ENCODE peak calls at places on chromosomes 11 and 22, in ten cellular contexts. I is endothelial cell; W is WTC11; B is RWPE1; U is HFFc6; Y is fibroblast of mammary gland; X is fibroblast of the aortic adventitia; H is CD8-positive, alpha-beta T cell; V is PC-3; L is cardiac fibroblast. S is an unnamed sample.

GRCh38 chr11:105022527-105022926 is 441 bp downstream of the CASP5 start:
- DNase-seq in Y (no peak), B (no peak), I (no peak), H (no peak), X (no peak), L (no peak), U (no peak), V (no peak), W (no peak), S (no peak)

GRCh38 chr11:62548545-62549335 is 2.1 kb upstream of the AHNAK start:
- DNase-seq in U (no peak), Y (no peak), X (peak; percentile 73), I (no peak), W (no peak), H (no peak), V (peak; percentile 75), L (peak; percentile 67), B (no peak), S (no peak)

GRCh38 chr22:32202539-32203180 is 2.2 kb downstream of the RFPL2 start:
- DNase-seq in W (peak; percentile 63), V (peak; percentile 58), Y (peak; percentile 26), B (peak; percentile 58), X (peak; percentile 15), U (peak; percentile 44), L (peak; percentile 45), I (peak; percentile 65), H (no peak), S (peak; percentile 19)

GRCh38 chr11:19819148-19819547 is 106.5 kb downstream of the NAV2 start:
- DNase-seq in I (no peak), U (no peak), Y (no peak), W (no peak), L (no peak), V (no peak), H (no peak), X (no peak), B (no peak), S (no peak)

GRCh38 chr11:45089251-45089650 is 57.2 kb upstream of the PRDM11 start:
- DNase-seq in X (peak; percentile 99), L (peak; percentile 98), I (no peak), V (peak; percentile 80), W (no peak), H (no peak), U (peak; percentile 90), B (peak; percentile 50), Y (peak; percentile 99), S (no peak)

GRCh38 chr11:101428918-101429317 is 154.9 kb downstream of the TRPC6 start:
- DNase-seq in X (peak; percentile 29), L (peak; percentile 34), Y (peak; percentile 38), U (peak; percentile 13), I (no peak), H (no peak), V (peak; percentile 70), W (no peak), B (no peak), S (no peak)

GRCh38 chr11:7612056-7612660 is 61.1 kb downstream of the CYB5R2 start:
- DNase-seq in I (no peak), Y (no peak), W (no peak), H (no peak), U (no peak), L (no peak), X (no peak), V (no peak), B (no peak), S (no peak)

GRCh38 chr11:65295001-65295400 is 19.7 kb upstream of the CDC42EP2 start:
- DNase-seq in U (no peak), B (no peak), L (no peak), W (no peak), V (no peak), Y (no peak), H (no peak), X (no peak), I (no peak), S (no peak)

GRCh38 chr11:47981667-47982404 is 1.5 kb downstream of the PTPRJ start:
- DNase-seq in Y (no peak), X (no peak), I (no peak), L (no peak), W (no peak), V (no peak), B (no peak), H (no peak), U (no peak), S (no peak)

GRCh38 chr22:49979587-49980264 is 19.2 kb downstream of the PIM3 start:
- DNase-seq in L (peak; percentile 52), V (peak; percentile 63), Y (peak; percentile 61), U (peak; percentile 31), X (peak; percentile 44), H (no peak), I (peak; percentile 34), B (no peak), W (peak; percentile 53), S (no peak)

GRCh38 chr11:113188433-113188834 is 125.9 kb upstream of the TTC12 start:
- DNase-seq in H (no peak), L (no peak), W (no peak), X (no peak), Y (no peak), B (no peak), I (no peak), U (no peak), V (no peak), S (no peak)

GRCh38 chr11:134849833-134850232 is 437.8 kb upstream of the B3GAT1 start:
- DNase-seq in X (no peak), I (no peak), V (no peak), B (no peak), U (no peak), Y (no peak), H (no peak), L (no peak), W (no peak), S (no peak)

GRCh38 chr11:96390403-96390830 is 604 bp downstream of the JRKL start:
- DNase-seq in X (peak; percentile 67), W (no peak), V (no peak), I (no peak), H (no peak), U (no peak), L (peak; percentile 77), B (no peak), Y (peak; percentile 35), S (no peak)

GRCh38 chr11:96177132-96177531 is 165.9 kb downstream of the MAML2 start:
- DNase-seq in X (no peak), H (no peak), L (no peak), I (no peak), W (no peak), B (no peak), U (no peak), Y (no peak), V (no peak), S (no peak)

GRCh38 chr11:113603277-113604059 is 102.6 kb downstream of the TMPRSS5 start:
- DNase-seq in B (no peak), H (no peak), V (no peak), Y (no peak), L (peak; percentile 52), W (no peak), I (no peak), U (no peak), X (peak; percentile 78), S (no peak)

GRCh38 chr11:125211191-125211953 is 46.8 kb downstream of the PKNOX2 start:
- DNase-seq in H (no peak), I (no peak), U (no peak), L (peak; percentile 8), Y (no peak), B (peak; percentile 8), X (peak; percentile 40), V (no peak), W (no peak), S (no peak)
- TF ChIP-seq CTCF in H (no peak), I (no peak), U (no peak), L (no peak), Y (no peak), B (no peak), X (peak; percentile 44), V (no peak), W (no peak), S (no peak)

GRCh38 chr22:44360686-44361381 is 48.1 kb upstream of the SHISAL1 start:
- DNase-seq in I (no peak), B (peak; percentile 73), V (peak; percentile 94), Y (peak; percentile 64), H (no peak), X (peak; percentile 93), W (no peak), L (peak; percentile 88), U (peak; percentile 75), S (no peak)
- TF ChIP-seq CTCF in I (no peak), B (peak; percentile 44), V (peak; percentile 15), Y (no peak), H (no peak), X (peak; percentile 75), W (no peak), L (peak; percentile 36), U (peak; percentile 51), S (no peak)

GRCh38 chr22:37807410-37808293 is at the start of gene GCAT:
- DNase-seq in H (peak; percentile 82), Y (peak; percentile 94), W (peak; percentile 98), L (peak; percentile 98), X (peak; percentile 93), I (peak; percentile 91), V (peak; percentile 91), B (peak; percentile 95), U (peak; percentile 91), S (peak; percentile 98)
- TF ChIP-seq CTCF in H (no peak), Y (no peak), W (no peak), L (no peak), X (no peak), I (no peak), V (no peak), B (no peak), U (no peak), S (no peak)

GRCh38 chr11:35362571-35362980 is 56.8 kb downstream of the SLC1A2 start:
- DNase-seq in Y (peak; percentile 57), H (no peak), U (peak; percentile 41), I (no peak), W (no peak), V (peak; percentile 61), L (no peak), B (no peak), X (peak; percentile 44), S (no peak)
- TF ChIP-seq CTCF in Y (no peak), H (no peak), U (peak; percentile 57), I (no peak), W (no peak), V (peak; percentile 48), L (no peak), B (no peak), X (no peak), S (no peak)